ENCODE peak calls at places on chromosomes 11 and 22, in nine cellular contexts. R, N, I, W, U, C, O, Q and V are unnamed samples. For H3K27me3, the result is how much of the 10 kb centered on the place peaks cover.

GRCh38 chr11:29781268-29781667 is 235.6 kb downstream of the KCNA4 start:
- DNase-seq in C (no peak), W (no peak), R (no peak), N (no peak), O (no peak), I (no peak), U (no peak), Q (no peak), V (no peak)

GRCh38 chr11:105923814-105924213 is 98.2 kb downstream of the MSANTD4 start:
- DNase-seq in N (no peak), R (peak), O (no peak), W (no peak), Q (no peak), C (no peak), U (no peak), I (peak), V (no peak)

GRCh38 chr11:94638902-94639373 is 71.8 kb downstream of the PIWIL4 start:
- DNase-seq in O (no peak), W (no peak), U (peak), R (peak), Q (peak), N (no peak), I (peak), C (no peak), V (no peak)

GRCh38 chr11:47979378-47980092 is 824 bp upstream of the PTPRJ start:
- DNase-seq in W (no peak), N (no peak), U (no peak), Q (no peak), O (peak), I (no peak), R (no peak), C (peak), V (no peak)

GRCh38 chr11:42524534-42525227 is 787.1 kb upstream of the API5 start:
- DNase-seq in I (no peak), U (no peak), W (no peak), C (peak), N (no peak), Q (peak), R (peak), O (peak), V (no peak)

GRCh38 chr11:42778193-42778592 is 533.6 kb upstream of the API5 start:
- DNase-seq in Q (no peak), W (no peak), U (no peak), O (no peak), I (no peak), C (no peak), R (no peak), N (no peak), V (no peak)

GRCh38 chr11:72617080-72617744 is 57.0 kb downstream of the PDE2A start:
- DNase-seq in U (no peak), R (peak), W (no peak), C (no peak), O (no peak), N (no peak), I (peak), Q (peak), V (no peak)

GRCh38 chr22:29306175-29306829 is at the start of gene GAS2L1:
- DNase-seq in N (no peak), Q (peak), I (peak), W (no peak), U (no peak), C (peak), O (peak), R (peak), V (no peak)

GRCh38 chr22:37830093-37830842 is 7.1 kb downstream of the GALR3 start:
- DNase-seq in R (no peak), Q (no peak), O (no peak), W (no peak), C (no peak), U (no peak), I (no peak), N (no peak), V (no peak)

GRCh38 chr22:36860821-36861659 is at the start of gene NCF4:
- DNase-seq in W (peak), Q (peak), I (no peak), N (no peak), R (no peak), C (no peak), O (no peak), U (no peak), V (no peak)

GRCh38 chr11:103844327-103845215 is 191.9 kb upstream of the DDI1 start:
- DNase-seq in N (no peak), Q (no peak), R (no peak), W (no peak), C (no peak), U (no peak), I (no peak), O (no peak), V (no peak)

GRCh38 chr22:30128511-30128910 is 48.2 kb downstream of the HORMAD2 start:
- DNase-seq in W (no peak), N (no peak), U (no peak), Q (no peak), I (no peak), C (no peak), O (no peak), R (no peak), V (no peak)

GRCh38 chr22:48553119-48553518 is 1274.6 kb downstream of the BRD1 start:
- DNase-seq in C (no peak), N (no peak), R (no peak), W (no peak), I (no peak), O (no peak), Q (no peak), U (no peak), V (no peak)

GRCh38 chr22:23090079-23090835 is 19.9 kb downstream of the GNAZ start:
- DNase-seq in Q (no peak), O (no peak), N (no peak), R (no peak), W (no peak), U (no peak), C (no peak), I (no peak), V (no peak)

GRCh38 chr11:130212431-130212961 is 52.9 kb downstream of the ST14 start:
- DNase-seq in O (peak), Q (no peak), C (no peak), W (no peak), R (no peak), N (no peak), I (no peak), U (no peak), V (no peak)

GRCh38 chr11:129861702-129862107 is 33.7 kb downstream of the NFRKB start:
- DNase-seq in I (peak), Q (peak), C (peak), U (no peak), O (no peak), W (no peak), R (peak), N (no peak), V (no peak)

GRCh38 chr22:50257451-50258360 is 3.8 kb downstream of the MAPK12 start:
- DNase-seq in U (no peak), O (no peak), C (no peak), W (no peak), R (no peak), I (no peak), Q (no peak), N (no peak), V (no peak)

GRCh38 chr22:46421272-46421671 is 85.8 kb downstream of the TRMU start:
- DNase-seq in Q (no peak), U (peak), R (no peak), W (no peak), O (no peak), I (no peak), C (no peak), N (no peak), V (peak)

GRCh38 chr22:23856721-23857605 is 712 bp upstream of the SLC2A11 start:
- DNase-seq in I (peak), Q (no peak), O (peak), W (no peak), U (no peak), R (peak), C (peak), N (no peak), V (no peak)

GRCh38 chr11:36447514-36447913 is 62.6 kb downstream of the TRAF6 start:
- DNase-seq in U (no peak), I (no peak), W (no peak), Q (no peak), O (no peak), R (peak), N (no peak), C (no peak), V (no peak)
- H3K4me3 ChIP-seq in U (no peak), I (no peak), W (no peak), Q (no peak), O (no peak), R (no peak), N (no peak), C (no peak), V (no peak)

GRCh38 chr11:19642185-19642591 is 70.4 kb upstream of the NAV2 start:
- DNase-seq in W (no peak), C (no peak), N (no peak), Q (no peak), U (no peak), I (no peak), R (no peak), O (no peak), V (no peak)
- H3K27ac ChIP-seq in W (peak), C (no peak), N (no peak), Q (no peak), U (no peak), I (no peak), R (no peak), O (no peak), V (no peak)

GRCh38 chr22:27805841-27806240 is 4.3 kb upstream of the MN1 start:
- DNase-seq in C (no peak), N (no peak), I (no peak), O (no peak), Q (no peak), U (no peak), W (no peak), R (no peak), V (no peak)
- H3K27me3 ChIP-seq in C (under half), N (under half), I (under half), O (under half), Q (under half), U (under half), W (under half), R (under half), V (under half)

DNA sequence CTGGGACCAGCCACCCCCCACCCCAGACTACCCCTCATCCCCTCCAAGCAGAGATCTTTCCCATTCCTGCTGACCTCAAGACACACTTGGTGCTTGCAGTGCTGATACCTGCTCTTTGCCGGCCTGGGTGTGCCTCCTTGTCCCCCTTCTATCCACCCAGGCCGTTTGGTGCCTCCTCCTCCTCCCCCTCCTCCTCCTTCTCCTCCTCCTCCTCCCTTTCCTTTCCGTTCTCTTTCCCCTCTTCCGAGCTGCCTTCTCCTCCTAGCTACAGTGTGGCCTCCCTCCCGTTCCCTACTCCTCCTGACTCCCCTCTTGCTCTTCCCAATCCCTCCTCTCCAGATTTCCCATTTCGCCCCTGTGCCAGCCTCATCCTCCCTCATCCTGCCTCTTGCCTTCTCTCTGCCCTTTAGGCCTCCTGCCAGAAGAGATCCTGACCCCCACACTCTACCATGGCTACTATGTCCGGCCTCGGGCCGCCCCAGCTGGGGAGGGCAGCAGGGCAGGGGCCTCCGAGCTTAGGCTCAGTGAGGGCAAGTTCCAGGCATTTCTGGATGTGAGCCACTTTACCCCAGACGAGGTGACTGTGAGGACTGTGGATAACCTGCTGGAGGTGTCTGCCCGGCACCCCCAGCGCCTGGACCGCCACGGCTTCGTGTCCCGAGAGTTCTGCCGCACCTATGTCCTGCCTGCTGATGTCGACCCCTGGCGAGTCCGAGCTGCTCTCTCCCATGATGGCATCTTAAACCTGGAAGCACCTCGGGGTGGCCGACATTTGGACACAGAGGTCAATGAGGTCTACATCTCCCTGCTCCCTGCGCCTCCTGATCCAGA is 712 bp downstream of the HSPB2 start:
- DNase-seq in W (no peak), U (no peak), C (no peak), O (no peak), I (no peak), Q (peak), N (no peak), R (no peak), V (no peak)
- H3K4me3 ChIP-seq in W (peak), U (no peak), C (no peak), O (no peak), I (no peak), Q (peak), N (no peak), R (peak), V (no peak)

DNA sequence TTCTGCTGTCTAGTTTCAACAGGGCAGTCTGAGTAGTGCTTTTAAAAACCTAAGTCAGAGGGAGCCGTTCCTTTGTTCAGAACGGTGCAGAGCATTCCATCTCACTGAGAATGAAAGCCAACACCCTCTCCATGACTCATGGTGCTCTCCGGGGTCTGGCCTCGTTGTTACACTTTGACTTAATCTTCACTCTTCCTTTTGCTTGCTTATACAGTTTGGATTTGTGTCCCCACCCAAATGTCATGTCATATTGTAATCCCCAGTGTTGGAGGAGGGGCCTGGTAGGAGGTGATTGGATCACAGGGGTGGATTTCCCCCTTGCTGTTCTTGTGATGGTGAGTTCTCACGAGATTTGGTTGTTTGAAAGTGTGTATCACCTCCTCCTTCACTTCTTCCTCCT is 292.2 kb downstream of the ST3GAL4 start:
- DNase-seq in Q (no peak), U (no peak), C (no peak), O (no peak), N (no peak), R (peak), W (no peak), I (peak), V (no peak)
- H3K27ac ChIP-seq in Q (no peak), U (no peak), C (no peak), O (no peak), N (no peak), R (peak), W (no peak), I (peak), V (no peak)

DNA sequence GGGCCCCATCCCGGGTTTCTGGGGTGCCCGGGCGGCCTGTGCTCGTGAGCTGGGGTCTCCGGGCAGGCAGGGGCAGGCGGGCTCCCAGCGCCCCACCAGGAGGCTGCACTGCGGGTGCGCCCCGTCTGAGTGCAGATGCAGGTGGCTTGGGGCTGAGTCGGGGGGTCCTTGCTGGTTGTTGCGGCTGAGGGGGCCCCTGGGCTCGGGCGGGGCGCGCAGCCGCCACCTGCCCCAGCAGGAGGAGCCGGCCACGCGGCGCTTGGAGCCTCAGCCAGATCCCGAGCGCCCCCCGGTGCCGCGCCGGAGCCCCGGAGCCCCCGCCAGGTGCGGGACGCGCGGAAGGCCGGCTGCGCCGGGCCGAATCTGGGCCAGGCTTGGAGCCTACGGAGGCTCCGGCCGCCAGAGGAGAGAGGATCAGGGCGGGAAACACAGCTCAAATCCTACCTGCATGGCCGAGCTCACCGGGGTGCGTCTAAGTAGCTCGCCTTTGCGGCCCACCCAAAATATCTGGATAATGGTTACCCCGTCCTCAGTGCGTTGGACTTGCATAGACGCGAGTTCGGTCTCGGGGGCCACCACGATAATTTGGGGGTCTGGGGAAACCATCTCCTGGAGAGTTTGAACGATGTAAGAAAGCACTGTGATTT is 625 bp upstream of the IGF2 start:
- DNase-seq in R (no peak), C (peak), O (no peak), U (no peak), N (no peak), Q (no peak), W (no peak), I (no peak), V (no peak)
- H3K27me3 ChIP-seq in R (under half), C (half or more), O (half or more), U (under half), N (half or more), Q (half or more), W (under half), I (half or more), V (half or more)

GRCh38 chr11:125166347-125166841 is 1.8 kb downstream of the PKNOX2 start:
- DNase-seq in Q (no peak), C (peak), R (peak), W (no peak), I (no peak), N (no peak), O (no peak), U (no peak), V (no peak)
- H3K4me3 ChIP-seq in Q (peak), C (peak), R (peak), W (peak), I (peak), N (peak), O (peak), U (peak), V (peak)

GRCh38 chr11:10380921-10381320 is 74.1 kb upstream of the AMPD3 start:
- DNase-seq in N (no peak), C (no peak), U (no peak), I (no peak), R (no peak), O (no peak), Q (no peak), W (no peak), V (no peak)

GRCh38 chr11:10379433-10379832 is 74.6 kb downstream of the ADM start:
- DNase-seq in N (no peak), W (no peak), R (peak), U (no peak), I (peak), O (no peak), Q (no peak), C (no peak), V (no peak)

GRCh38 chr11:10382518-10382917 is 72.5 kb upstream of the AMPD3 start:
- DNase-seq in R (no peak), Q (peak), N (no peak), I (no peak), O (no peak), C (no peak), W (no peak), U (no peak), V (no peak)

GRCh38 chr11:10379871-10380568 is 75.0 kb upstream of the AMPD3 start:
- DNase-seq in W (no peak), Q (no peak), I (peak), O (no peak), U (no peak), C (no peak), R (no peak), N (no peak), V (no peak)

GRCh38 chr11:10381730-10382129 is 73.3 kb upstream of the AMPD3 start:
- DNase-seq in R (no peak), O (no peak), N (no peak), U (no peak), C (no peak), I (peak), W (no peak), Q (no peak), V (no peak)
- H3K27ac ChIP-seq in R (no peak), O (no peak), N (no peak), U (no peak), C (no peak), I (no peak), W (no peak), Q (peak), V (no peak)

DNA sequence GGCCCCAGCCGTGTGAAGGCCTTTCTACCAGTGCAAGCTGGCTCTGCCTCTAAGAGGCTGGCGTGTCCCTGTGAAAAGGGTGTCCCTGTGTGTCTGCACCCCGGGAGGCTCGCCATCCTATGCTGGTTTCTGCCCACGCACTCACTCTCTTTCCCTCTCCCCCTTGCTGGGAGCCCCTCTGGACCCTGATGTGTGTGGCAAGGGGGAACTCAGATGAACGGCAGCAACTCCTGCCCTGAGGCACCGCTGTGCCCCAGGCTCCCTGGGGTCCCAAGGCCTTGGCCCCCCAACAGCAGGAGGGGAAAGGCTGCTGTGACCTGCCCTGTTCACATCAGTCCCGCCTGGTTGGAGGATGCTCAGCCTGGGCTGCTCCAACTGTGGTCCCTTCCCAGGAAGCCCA is 19.3 kb upstream of the LRRC32 start:
- DNase-seq in Q (no peak), O (no peak), R (no peak), W (no peak), N (no peak), U (no peak), C (no peak), I (no peak), V (no peak)
- H3K27me3 ChIP-seq in Q (under half), O (under half), R (under half), W (under half), N (under half), U (under half), C (under half), I (under half), V (under half)